ENCODE peak calls at places on chromosomes 7 and 10, in four cellular contexts. D, X, G and K are unnamed samples.

GRCh38 chr10:22629126-22629525 is 85.3 kb downstream of the PIP4K2A start:
- DNase-seq in D (no peak), X (no peak), G (no peak), K (peak)

GRCh38 chr7:137953692-137954470 is 48.0 kb downstream of the CREB3L2 start:
- DNase-seq in D (no peak), X (peak), G (no peak), K (peak)

GRCh38 chr10:62690703-62691102 is 113.8 kb upstream of the ADO start:
- DNase-seq in D (no peak), X (no peak), G (no peak), K (no peak)

GRCh38 chr10:123584419-123584775 is 81.8 kb upstream of the GPR26 start:
- DNase-seq in D (no peak), X (no peak), G (no peak), K (no peak)

GRCh38 chr7:92843034-92843760 is 6.8 kb upstream of the CDK6 start:
- DNase-seq in D (no peak), X (peak), G (no peak), K (peak)

GRCh38 chr10:110410329-110411046 is 87.2 kb upstream of the DUSP5 start:
- DNase-seq in D (no peak), X (peak), G (no peak), K (peak)

GRCh38 chr10:72821606-72822005 is 71.9 kb upstream of the OIT3 start:
- DNase-seq in D (no peak), X (no peak), G (no peak), K (no peak)

GRCh38 chr10:10804998-10805737 is 212.5 kb upstream of the CELF2 start:
- DNase-seq in D (no peak), X (peak), G (no peak), K (peak)

GRCh38 chr10:61836888-61837747 is 64.4 kb upstream of the ARID5B start:
- DNase-seq in D (no peak), X (peak), G (no peak), K (peak)

GRCh38 chr7:126803990-126804389 is 448.8 kb downstream of the GRM8 start:
- DNase-seq in D (no peak), X (peak), G (no peak), K (no peak)

GRCh38 chr7:157548691-157549265 is 212.0 kb downstream of the DNAJB6 start:
- DNase-seq in D (no peak), X (no peak), G (no peak), K (no peak)

GRCh38 chr10:130361351-130362105 is 225.3 kb downstream of the GLRX3 start:
- DNase-seq in D (no peak), X (no peak), G (no peak), K (no peak)

GRCh38 chr10:58322072-58322834 is 12.6 kb upstream of the UBE2D1 start:
- DNase-seq in D (no peak), X (peak), G (no peak), K (no peak)

GRCh38 chr7:151918444-151918843 is 37.8 kb upstream of the GALNTL5 start:
- DNase-seq in D (no peak), X (no peak), G (no peak), K (no peak)

GRCh38 chr7:143901360-143901709 is 641 bp downstream of the TCAF1 start:
- DNase-seq in D (no peak), X (peak), G (no peak), K (no peak)

GRCh38 chr7:26590709-26591108 is 273.7 kb downstream of the SKAP2 start:
- DNase-seq in D (no peak), X (no peak), G (no peak), K (no peak)

GRCh38 chr7:105734233-105734632 is 142.2 kb downstream of the ATXN7L1 start:
- DNase-seq in D (no peak), X (no peak), G (no peak), K (no peak)

GRCh38 chr7:83178066-83178465 is 15.4 kb upstream of the PCLO start:
- DNase-seq in D (no peak), X (peak), G (no peak), K (no peak)

GRCh38 chr10:62726142-62726541 is 78.4 kb upstream of the ADO start:
- DNase-seq in D (peak), X (no peak), G (no peak), K (no peak)

GRCh38 chr7:105216786-105217185 is 171.9 kb downstream of the SRPK2 start:
- DNase-seq in D (no peak), X (no peak), G (no peak), K (no peak)

GRCh38 chr10:52252322-52252721 is 61.8 kb upstream of the DKK1 start:
- DNase-seq in D (no peak), X (no peak), G (no peak), K (no peak)

GRCh38 chr7:5212633-5213285 is 22.7 kb downstream of the WIPI2 start:
- DNase-seq in D (no peak), X (no peak), G (no peak), K (no peak)